ENCODE peak calls at places on chromosomes 16 and 17, in six cellular contexts. N, O, S, G, W and Q are unnamed samples.

GRCh38 chr17:19244357-19244756 is 7.2 kb downstream of the EPN2 start:
- DNase-seq in G (no peak), O (no peak), S (no peak), W (no peak), N (no peak), Q (no peak)

GRCh38 chr17:30267625-30268024 is 24.1 kb downstream of the BLMH start:
- DNase-seq in G (no peak), W (peak), N (no peak), O (peak), S (no peak), Q (no peak)

GRCh38 chr16:49510676-49511305 is 137.2 kb downstream of the C16orf78 start:
- DNase-seq in O (no peak), G (no peak), S (no peak), W (no peak), N (peak), Q (no peak)

GRCh38 chr17:74972107-74972972 is at the start of gene HID1:
- DNase-seq in W (peak), O (peak), N (peak), G (peak), S (no peak), Q (no peak)

GRCh38 chr16:89325861-89326471 is 108.5 kb downstream of the ZNF778 start:
- DNase-seq in S (peak), G (peak), O (peak), W (peak), N (no peak), Q (peak)

GRCh38 chr17:59572301-59572924 is 7.0 kb downstream of the DHX40 start:
- DNase-seq in N (no peak), S (no peak), O (peak), G (no peak), W (peak), Q (no peak)

GRCh38 chr16:81374514-81374913 is 59.8 kb downstream of the GAN start:
- DNase-seq in N (peak), O (no peak), S (no peak), W (no peak), G (no peak), Q (no peak)

GRCh38 chr17:30332057-30332542 is 1.8 kb downstream of the TMIGD1 start:
- DNase-seq in O (peak), N (no peak), S (peak), W (peak), G (peak), Q (peak)

GRCh38 chr16:22161999-22162657 is at the start of gene SDR42E2:
- DNase-seq in S (no peak), O (no peak), G (no peak), W (no peak), N (no peak), Q (no peak)

GRCh38 chr16:11635679-11636171 is 32.5 kb upstream of the SNN start:
- DNase-seq in S (no peak), O (no peak), W (no peak), N (no peak), G (no peak), Q (no peak)

GRCh38 chr16:9534759-9535158 is 443.3 kb downstream of the HAPSTR1 start:
- DNase-seq in O (no peak), S (no peak), N (no peak), G (no peak), W (no peak), Q (no peak)